ENCODE peak calls at places on chromosome 14, in five cellular contexts. X is MM.1S, N is PC-3, U is PC-9, Y is neural progenitor cell. J is an unnamed sample.

GRCh38 chr14:49972199-49972671 is 79.4 kb downstream of the ARF6 start:
- DNase-seq in X (peak; percentile 6), N (peak; percentile 90), U (peak; percentile 96), Y (no peak), J (no peak)

GRCh38 chr14:75392686-75393641 is 34.9 kb upstream of the JDP2 start:
- DNase-seq in X (no peak), N (no peak), U (no peak), Y (no peak), J (peak; percentile 37)

GRCh38 chr14:79825046-79825521 is 386.2 kb downstream of the DIO2 start:
- DNase-seq in X (no peak), N (peak; percentile 61), U (no peak), Y (no peak), J (no peak)

GRCh38 chr14:95286649-95287048 is 33.1 kb downstream of the CLMN start:
- DNase-seq in X (no peak), N (no peak), U (no peak), Y (no peak), J (no peak)

GRCh38 chr14:100386121-100386520 is 63.0 kb downstream of the SLC25A47 start:
- DNase-seq in X (no peak), N (no peak), U (no peak), Y (no peak), J (no peak)

GRCh38 chr14:85054178-85054577 is 475.8 kb upstream of the FLRT2 start:
- DNase-seq in X (no peak), N (no peak), U (no peak), Y (no peak), J (peak; percentile 20)

GRCh38 chr14:91405241-91405721 is 12.3 kb downstream of the CCDC88C start:
- DNase-seq in X (no peak), N (no peak), U (no peak), Y (no peak), J (no peak)

GRCh38 chr14:98893675-98894074 is 378.3 kb downstream of the BCL11B start:
- DNase-seq in X (no peak), N (no peak), U (no peak), Y (no peak), J (no peak)

GRCh38 chr14:89489796-89490506 is 72.9 kb upstream of the FOXN3 start:
- DNase-seq in X (no peak), N (no peak), U (no peak), Y (no peak), J (no peak)

GRCh38 chr14:65723348-65723747 is 310.8 kb downstream of the FUT8 start:
- DNase-seq in X (peak; percentile 73), N (no peak), U (no peak), Y (no peak), J (no peak)

GRCh38 chr14:61706096-61706690 is 10.9 kb downstream of the HIF1A start:
- DNase-seq in X (no peak), N (no peak), U (no peak), Y (no peak), J (no peak)

GRCh38 chr14:61704554-61704953 is 9.2 kb downstream of the HIF1A start:
- DNase-seq in X (no peak), N (no peak), U (no peak), Y (no peak), J (no peak)

GRCh38 chr14:61701946-61702345 is 6.6 kb downstream of the HIF1A start:
- DNase-seq in X (no peak), N (no peak), U (no peak), Y (no peak), J (no peak)

GRCh38 chr14:61705017-61705416 is 9.7 kb downstream of the HIF1A start:
- DNase-seq in X (no peak), N (no peak), U (no peak), Y (no peak), J (no peak)

DNA sequence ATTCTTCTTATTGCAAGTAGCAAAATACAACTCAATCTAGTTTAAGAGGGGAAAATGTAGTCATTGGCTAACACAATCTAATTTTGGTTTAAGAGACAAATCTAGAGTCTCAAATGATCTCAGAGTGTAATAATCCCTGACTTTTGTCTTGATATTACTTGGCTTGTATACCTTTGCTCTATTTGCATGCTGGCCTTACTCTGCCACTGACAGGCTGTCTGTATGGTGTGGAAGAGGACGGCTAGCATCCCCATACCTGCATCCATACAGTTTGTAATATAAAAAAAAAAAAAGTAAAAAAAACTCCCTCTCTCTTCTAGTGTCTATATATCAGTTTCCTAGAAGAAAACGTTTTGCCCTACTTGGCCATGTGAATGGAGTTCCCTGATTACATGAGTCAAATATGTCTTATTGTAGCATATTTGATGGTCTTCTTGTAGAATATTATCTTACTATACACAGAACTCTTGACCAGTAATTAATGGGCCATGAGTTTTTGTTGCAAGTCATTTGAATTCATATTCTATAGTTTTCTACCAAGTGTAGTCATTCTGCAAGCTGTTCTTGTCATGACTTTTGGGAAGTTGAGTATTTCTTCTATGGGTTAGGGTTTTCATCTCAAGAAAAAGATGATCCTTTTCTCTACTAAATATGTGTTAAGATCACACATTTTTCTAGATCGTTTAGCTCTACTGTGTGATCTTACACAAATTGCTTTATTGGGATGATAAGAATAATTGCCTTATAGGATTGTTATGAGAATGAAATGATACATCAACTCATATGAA is 8.2 kb downstream of the HIF1A start:
- DNase-seq in X (no peak), N (no peak), U (no peak), Y (no peak), J (no peak)
- H3F3A ChIP-seq in X (no peaks in the 10 kb centered on the region), N (peaks cover 13% of the 10 kb centered on the region), U (peaks cover 44% of the 10 kb centered on the region), Y (no peaks in the 10 kb centered on the region), J (no peaks in the 10 kb centered on the region)

GRCh38 chr14:102351023-102351422 is 11.7 kb downstream of the CINP start:
- DNase-seq in X (no peak), N (no peak), U (peak; percentile 10), Y (no peak), J (no peak)
- H2AFZ ChIP-seq in X (no peak overlapping the region), N (no peak overlapping the region), U (no peak overlapping the region), Y (no peak overlapping the region), J (no peak overlapping the region)

DNA sequence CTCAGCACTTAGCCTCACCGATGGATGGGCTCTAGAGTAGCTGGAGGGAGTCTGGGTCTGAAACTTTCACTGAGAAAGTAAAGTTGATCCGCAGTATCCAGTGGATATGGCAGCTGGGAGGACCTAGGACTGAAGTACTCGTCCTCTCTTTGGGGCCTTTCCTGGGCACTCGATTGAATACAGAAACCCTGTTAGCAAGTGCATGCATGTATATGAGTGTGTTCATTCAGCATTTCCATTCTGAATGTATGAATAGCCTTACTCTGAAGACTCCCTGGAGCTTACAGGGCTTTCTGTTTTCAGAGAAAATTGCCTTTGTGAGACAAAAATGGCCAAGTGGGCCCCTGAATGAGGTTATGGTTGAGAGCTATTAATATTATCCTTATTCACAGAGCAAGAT is 62.8 kb downstream of the DAD1 start:
- DNase-seq in X (no peak), N (no peak), U (no peak), Y (no peak), J (no peak)
- H3F3A ChIP-seq in X (no peaks in the 10 kb centered on the region), N (no peaks in the 10 kb centered on the region), U (no peaks in the 10 kb centered on the region), Y (no peaks in the 10 kb centered on the region), J (no peaks in the 10 kb centered on the region)

DNA sequence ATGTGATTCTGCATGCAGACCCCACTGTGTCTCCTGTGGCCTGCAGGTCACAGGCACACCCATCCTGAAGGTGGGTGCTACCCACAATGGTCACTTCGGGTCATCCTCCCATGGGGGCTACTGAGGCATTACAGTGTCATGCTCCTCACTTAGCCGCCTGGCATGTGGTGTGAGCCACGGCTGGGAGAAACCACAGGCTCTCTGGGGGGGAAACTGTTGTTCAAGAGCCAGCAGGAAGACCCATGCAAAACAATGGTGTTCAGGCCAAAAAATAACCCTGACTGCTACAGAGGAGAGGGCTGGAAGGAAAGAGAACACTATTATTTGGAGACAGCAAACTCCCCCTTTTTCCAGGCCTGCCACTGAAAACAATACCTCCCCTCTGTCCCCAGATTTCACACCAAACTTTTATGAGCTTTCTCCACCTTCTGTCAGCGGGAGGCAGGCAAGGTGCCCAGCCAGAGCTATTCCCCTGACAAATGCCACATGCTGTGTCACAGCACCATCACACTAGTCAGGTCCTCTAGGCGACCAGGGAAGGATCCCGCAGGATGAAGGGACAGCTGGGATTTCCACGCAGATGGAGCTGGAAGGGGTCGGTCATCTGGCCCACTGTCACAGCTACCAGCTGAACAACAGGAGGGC is 83.7 kb downstream of the CHGA start:
- DNase-seq in X (no peak), N (no peak), U (no peak), Y (no peak), J (no peak)
- H2AFZ ChIP-seq in X (no peak overlapping the region), N (no peak overlapping the region), U (no peak overlapping the region), Y (no peak overlapping the region), J (no peak overlapping the region)

GRCh38 chr14:71688576-71688975 is 243.7 kb upstream of the RGS6 start:
- DNase-seq in X (no peak), N (peak; percentile 21), U (peak; percentile 74), Y (no peak), J (no peak)

GRCh38 chr14:71692496-71692895 is 239.7 kb upstream of the RGS6 start:
- DNase-seq in X (no peak), N (peak; percentile 43), U (no peak), Y (no peak), J (no peak)

GRCh38 chr14:71687115-71687836 is 245.0 kb upstream of the RGS6 start:
- DNase-seq in X (no peak), N (no peak), U (no peak), Y (no peak), J (no peak)

GRCh38 chr14:71693373-71693772 is 238.9 kb upstream of the RGS6 start:
- DNase-seq in X (no peak), N (no peak), U (no peak), Y (no peak), J (no peak)

DNA sequence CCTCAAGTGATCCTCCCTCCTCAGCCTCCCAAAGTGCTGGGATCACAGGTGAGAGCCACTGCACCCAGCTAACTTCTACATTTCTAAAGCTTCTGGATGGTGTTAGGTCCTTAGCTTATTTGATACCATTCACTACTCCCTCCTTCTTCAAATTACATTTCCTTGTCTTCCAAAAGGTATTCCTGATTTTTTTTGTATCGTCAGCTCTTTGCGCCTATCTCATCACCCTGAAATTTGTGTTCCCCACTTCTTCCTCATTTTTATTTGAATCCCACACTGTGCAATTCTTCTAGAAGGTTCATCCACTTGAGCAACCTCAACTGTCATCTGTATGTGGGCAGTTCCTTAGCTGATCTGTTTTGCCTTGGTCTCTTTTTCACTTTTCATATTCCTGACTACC is 241.8 kb upstream of the RGS6 start:
- DNase-seq in X (no peak), N (no peak), U (no peak), Y (no peak), J (no peak)
- H3F3A ChIP-seq in X (no peaks in the 10 kb centered on the region), N (no peaks in the 10 kb centered on the region), U (peaks cover 13% of the 10 kb centered on the region), Y (no peaks in the 10 kb centered on the region), J (no peaks in the 10 kb centered on the region)